ENCODE peak calls at places on chromosomes 6 and 20, in seven cellular contexts. One of them, this sample, is unnamed.

GRCh38 chr6:56649053-56649769 is 6.5 kb upstream of the DST start:
- DNase-seq in WTC11: no peak
- DNase-seq in activated CD4-positive, CD25-positive, alpha-beta regulatory T cell: no peak
- DNase-seq in NCI-H1105: peak
- DNase-seq in EH: peak
- DNase-seq in NCI-H1092 treated with DMSO at 0.1 percent for 48 hours: peak
- DNase-seq in Panc1: no peak
- DNase-seq in this sample: no peak

GRCh38 chr6:28747631-28748157 is 176.1 kb downstream of the TRIM27 start:
- DNase-seq in activated CD4-positive, CD25-positive, alpha-beta regulatory T cell: no peak
- DNase-seq in NCI-H1092 treated with DMSO at 0.1 percent for 48 hours: peak
- DNase-seq in EH: peak
- DNase-seq in WTC11: peak
- DNase-seq in NCI-H1105: peak
- DNase-seq in Panc1: peak
- DNase-seq in this sample: peak

GRCh38 chr6:106081715-106082114 is 4.4 kb upstream of the PRDM1 start:
- DNase-seq in WTC11: no peak
- DNase-seq in activated CD4-positive, CD25-positive, alpha-beta regulatory T cell: no peak
- DNase-seq in Panc1: no peak
- DNase-seq in NCI-H1105: no peak
- DNase-seq in NCI-H1092 treated with DMSO at 0.1 percent for 48 hours: no peak
- DNase-seq in EH: no peak
- DNase-seq in this sample: no peak

GRCh38 chr6:3442444-3443220 is 14.2 kb downstream of the SLC22A23 start:
- DNase-seq in NCI-H1105: no peak
- DNase-seq in Panc1: no peak
- DNase-seq in EH: peak
- DNase-seq in NCI-H1092 treated with DMSO at 0.1 percent for 48 hours: no peak
- DNase-seq in WTC11: no peak
- DNase-seq in activated CD4-positive, CD25-positive, alpha-beta regulatory T cell: no peak
- DNase-seq in this sample: no peak

GRCh38 chr20:58069796-58070663 is 158.4 kb downstream of the ANKRD60 start:
- DNase-seq in activated CD4-positive, CD25-positive, alpha-beta regulatory T cell: no peak
- DNase-seq in WTC11: no peak
- DNase-seq in NCI-H1092 treated with DMSO at 0.1 percent for 48 hours: no peak
- DNase-seq in NCI-H1105: no peak
- DNase-seq in Panc1: no peak
- DNase-seq in EH: no peak
- DNase-seq in this sample: no peak

GRCh38 chr6:155420492-155420891 is 35.1 kb downstream of the NOX3 start:
- DNase-seq in NCI-H1105: no peak
- DNase-seq in NCI-H1092 treated with DMSO at 0.1 percent for 48 hours: no peak
- DNase-seq in Panc1: no peak
- DNase-seq in activated CD4-positive, CD25-positive, alpha-beta regulatory T cell: no peak
- DNase-seq in WTC11: no peak
- DNase-seq in EH: no peak
- DNase-seq in this sample: no peak

GRCh38 chr6:94065707-94066337 is 646.5 kb upstream of the EPHA7 start:
- DNase-seq in NCI-H1092 treated with DMSO at 0.1 percent for 48 hours: no peak
- DNase-seq in Panc1: no peak
- DNase-seq in EH: no peak
- DNase-seq in WTC11: no peak
- DNase-seq in NCI-H1105: no peak
- DNase-seq in activated CD4-positive, CD25-positive, alpha-beta regulatory T cell: no peak
- DNase-seq in this sample: no peak

GRCh38 chr6:118495639-118496296 is 52.3 kb upstream of the PLN start:
- DNase-seq in NCI-H1092 treated with DMSO at 0.1 percent for 48 hours: no peak
- DNase-seq in activated CD4-positive, CD25-positive, alpha-beta regulatory T cell: no peak
- DNase-seq in Panc1: no peak
- DNase-seq in NCI-H1105: no peak
- DNase-seq in WTC11: no peak
- DNase-seq in EH: peak
- DNase-seq in this sample: no peak

GRCh38 chr6:148653138-148653776 is 93.6 kb upstream of the UST start:
- DNase-seq in NCI-H1092 treated with DMSO at 0.1 percent for 48 hours: no peak
- DNase-seq in WTC11: no peak
- DNase-seq in Panc1: no peak
- DNase-seq in activated CD4-positive, CD25-positive, alpha-beta regulatory T cell: no peak
- DNase-seq in EH: no peak
- DNase-seq in NCI-H1105: no peak
- DNase-seq in this sample: no peak

GRCh38 chr6:1131285-1132079 is 180.4 kb upstream of the FOXQ1 start:
- DNase-seq in EH: peak
- DNase-seq in WTC11: no peak
- DNase-seq in Panc1: no peak
- DNase-seq in NCI-H1092 treated with DMSO at 0.1 percent for 48 hours: no peak
- DNase-seq in activated CD4-positive, CD25-positive, alpha-beta regulatory T cell: no peak
- DNase-seq in NCI-H1105: no peak
- DNase-seq in this sample: no peak

GRCh38 chr6:163438940-163439335 is 24.4 kb downstream of the QKI start:
- DNase-seq in WTC11: no peak
- DNase-seq in EH: peak
- DNase-seq in Panc1: no peak
- DNase-seq in NCI-H1092 treated with DMSO at 0.1 percent for 48 hours: peak
- DNase-seq in activated CD4-positive, CD25-positive, alpha-beta regulatory T cell: peak
- DNase-seq in NCI-H1105: peak
- DNase-seq in this sample: no peak

GRCh38 chr20:58202039-58202438 is 26.4 kb downstream of the ANKRD60 start:
- DNase-seq in NCI-H1105: no peak
- DNase-seq in WTC11: no peak
- DNase-seq in activated CD4-positive, CD25-positive, alpha-beta regulatory T cell: no peak
- DNase-seq in NCI-H1092 treated with DMSO at 0.1 percent for 48 hours: no peak
- DNase-seq in EH: peak
- DNase-seq in Panc1: no peak
- DNase-seq in this sample: no peak

GRCh38 chr6:7086488-7086887 is 21.3 kb upstream of the RREB1 start:
- DNase-seq in WTC11: no peak
- DNase-seq in NCI-H1092 treated with DMSO at 0.1 percent for 48 hours: no peak
- DNase-seq in Panc1: no peak
- DNase-seq in EH: peak
- DNase-seq in NCI-H1105: no peak
- DNase-seq in activated CD4-positive, CD25-positive, alpha-beta regulatory T cell: no peak
- DNase-seq in this sample: no peak

GRCh38 chr6:110039996-110040383 is 61.9 kb downstream of the GPR6 start:
- DNase-seq in NCI-H1092 treated with DMSO at 0.1 percent for 48 hours: peak
- DNase-seq in WTC11: peak
- DNase-seq in Panc1: peak
- DNase-seq in EH: peak
- DNase-seq in NCI-H1105: peak
- DNase-seq in activated CD4-positive, CD25-positive, alpha-beta regulatory T cell: peak
- DNase-seq in this sample: peak

GRCh38 chr6:1390805-1391511 is 1.6 kb downstream of the FOXF2 start:
- DNase-seq in activated CD4-positive, CD25-positive, alpha-beta regulatory T cell: no peak
- DNase-seq in NCI-H1092 treated with DMSO at 0.1 percent for 48 hours: no peak
- DNase-seq in EH: peak
- DNase-seq in Panc1: no peak
- DNase-seq in NCI-H1105: peak
- DNase-seq in WTC11: peak
- DNase-seq in this sample: peak

GRCh38 chr6:30763618-30764489 is 19.5 kb upstream of the IER3 start:
- DNase-seq in activated CD4-positive, CD25-positive, alpha-beta regulatory T cell: no peak
- DNase-seq in WTC11: peak
- DNase-seq in NCI-H1092 treated with DMSO at 0.1 percent for 48 hours: peak
- DNase-seq in NCI-H1105: no peak
- DNase-seq in Panc1: no peak
- DNase-seq in EH: peak
- DNase-seq in this sample: peak

GRCh38 chr20:23096986-23097520 is 10.9 kb upstream of the CD93 start:
- DNase-seq in NCI-H1092 treated with DMSO at 0.1 percent for 48 hours: no peak
- DNase-seq in WTC11: no peak
- DNase-seq in activated CD4-positive, CD25-positive, alpha-beta regulatory T cell: no peak
- DNase-seq in NCI-H1105: no peak
- DNase-seq in EH: no peak
- DNase-seq in Panc1: no peak
- DNase-seq in this sample: no peak

GRCh38 chr6:68718379-68719073 is 83.4 kb downstream of the ADGRB3 start:
- DNase-seq in NCI-H1105: peak
- DNase-seq in NCI-H1092 treated with DMSO at 0.1 percent for 48 hours: peak
- DNase-seq in WTC11: no peak
- DNase-seq in Panc1: no peak
- DNase-seq in activated CD4-positive, CD25-positive, alpha-beta regulatory T cell: no peak
- DNase-seq in EH: no peak
- DNase-seq in this sample: no peak

GRCh38 chr6:141202641-141203040 is 930.1 kb upstream of the GJE1 start:
- DNase-seq in NCI-H1105: no peak
- DNase-seq in EH: peak
- DNase-seq in WTC11: no peak
- DNase-seq in activated CD4-positive, CD25-positive, alpha-beta regulatory T cell: no peak
- DNase-seq in NCI-H1092 treated with DMSO at 0.1 percent for 48 hours: no peak
- DNase-seq in Panc1: no peak
- DNase-seq in this sample: no peak

GRCh38 chr6:167826230-167827061 is at the start of gene AFDN:
- DNase-seq in WTC11: peak
- DNase-seq in NCI-H1105: peak
- DNase-seq in EH: peak
- DNase-seq in Panc1: no peak
- DNase-seq in activated CD4-positive, CD25-positive, alpha-beta regulatory T cell: peak
- DNase-seq in NCI-H1092 treated with DMSO at 0.1 percent for 48 hours: peak
- DNase-seq in this sample: peak

GRCh38 chr6:122947355-122947754 is 48.7 kb upstream of the CLVS2 start:
- DNase-seq in Panc1: no peak
- DNase-seq in NCI-H1092 treated with DMSO at 0.1 percent for 48 hours: peak
- DNase-seq in EH: no peak
- DNase-seq in WTC11: peak
- DNase-seq in NCI-H1105: no peak
- DNase-seq in activated CD4-positive, CD25-positive, alpha-beta regulatory T cell: no peak
- DNase-seq in this sample: peak

GRCh38 chr20:51237278-51237677 is 214.4 kb upstream of the KCNG1 start:
- DNase-seq in activated CD4-positive, CD25-positive, alpha-beta regulatory T cell: no peak
- DNase-seq in EH: peak
- DNase-seq in Panc1: no peak
- DNase-seq in NCI-H1105: no peak
- DNase-seq in WTC11: no peak
- DNase-seq in NCI-H1092 treated with DMSO at 0.1 percent for 48 hours: no peak
- DNase-seq in this sample: no peak

GRCh38 chr20:11849270-11849920 is 68.3 kb upstream of the BTBD3 start:
- DNase-seq in EH: peak
- DNase-seq in NCI-H1105: peak
- DNase-seq in WTC11: no peak
- DNase-seq in NCI-H1092 treated with DMSO at 0.1 percent for 48 hours: peak
- DNase-seq in Panc1: no peak
- DNase-seq in activated CD4-positive, CD25-positive, alpha-beta regulatory T cell: no peak
- DNase-seq in this sample: no peak

GRCh38 chr20:39280875-39281274 is 318.7 kb downstream of the DHX35 start:
- DNase-seq in Panc1: no peak
- DNase-seq in EH: no peak
- DNase-seq in NCI-H1105: no peak
- DNase-seq in WTC11: no peak
- DNase-seq in activated CD4-positive, CD25-positive, alpha-beta regulatory T cell: no peak
- DNase-seq in NCI-H1092 treated with DMSO at 0.1 percent for 48 hours: no peak
- DNase-seq in this sample: no peak

GRCh38 chr6:160238786-160239751 is 19.6 kb downstream of the SLC22A2 start:
- DNase-seq in NCI-H1092 treated with DMSO at 0.1 percent for 48 hours: no peak
- DNase-seq in activated CD4-positive, CD25-positive, alpha-beta regulatory T cell: no peak
- DNase-seq in WTC11: no peak
- DNase-seq in Panc1: no peak
- DNase-seq in EH: peak
- DNase-seq in NCI-H1105: no peak
- DNase-seq in this sample: no peak

GRCh38 chr6:80126657-80127350 is 20.3 kb downstream of the BCKDHB start:
- DNase-seq in Panc1: no peak
- DNase-seq in EH: no peak
- DNase-seq in NCI-H1092 treated with DMSO at 0.1 percent for 48 hours: no peak
- DNase-seq in WTC11: no peak
- DNase-seq in NCI-H1105: no peak
- DNase-seq in activated CD4-positive, CD25-positive, alpha-beta regulatory T cell: no peak
- DNase-seq in this sample: no peak

GRCh38 chr6:119517428-119517827 is 167.9 kb upstream of the MAN1A1 start:
- DNase-seq in EH: no peak
- DNase-seq in WTC11: no peak
- DNase-seq in NCI-H1105: no peak
- DNase-seq in Panc1: no peak
- DNase-seq in NCI-H1092 treated with DMSO at 0.1 percent for 48 hours: no peak
- DNase-seq in activated CD4-positive, CD25-positive, alpha-beta regulatory T cell: no peak
- DNase-seq in this sample: no peak

GRCh38 chr20:2701671-2702081 is 9.1 kb downstream of the EBF4 start:
- DNase-seq in activated CD4-positive, CD25-positive, alpha-beta regulatory T cell: no peak
- DNase-seq in Panc1: no peak
- DNase-seq in NCI-H1105: no peak
- DNase-seq in NCI-H1092 treated with DMSO at 0.1 percent for 48 hours: no peak
- DNase-seq in EH: no peak
- DNase-seq in WTC11: peak
- DNase-seq in this sample: no peak

GRCh38 chr6:154539593-154540269 is 29.2 kb upstream of the CNKSR3 start:
- DNase-seq in WTC11: no peak
- DNase-seq in NCI-H1105: no peak
- DNase-seq in NCI-H1092 treated with DMSO at 0.1 percent for 48 hours: no peak
- DNase-seq in EH: no peak
- DNase-seq in activated CD4-positive, CD25-positive, alpha-beta regulatory T cell: no peak
- DNase-seq in Panc1: no peak
- DNase-seq in this sample: no peak

GRCh38 chr20:19909696-19910095 is 107.5 kb upstream of the NAA20 start:
- DNase-seq in Panc1: no peak
- DNase-seq in EH: no peak
- DNase-seq in activated CD4-positive, CD25-positive, alpha-beta regulatory T cell: no peak
- DNase-seq in WTC11: no peak
- DNase-seq in NCI-H1092 treated with DMSO at 0.1 percent for 48 hours: no peak
- DNase-seq in NCI-H1105: no peak
- DNase-seq in this sample: no peak

GRCh38 chr20:41047279-41047974 is 18.8 kb downstream of the TOP1 start:
- DNase-seq in Panc1: no peak
- DNase-seq in NCI-H1092 treated with DMSO at 0.1 percent for 48 hours: no peak
- DNase-seq in activated CD4-positive, CD25-positive, alpha-beta regulatory T cell: no peak
- DNase-seq in WTC11: no peak
- DNase-seq in NCI-H1105: no peak
- DNase-seq in EH: no peak
- DNase-seq in this sample: no peak

GRCh38 chr6:1063671-1064355 is 248.1 kb upstream of the FOXQ1 start:
- DNase-seq in Panc1: no peak
- DNase-seq in EH: peak
- DNase-seq in activated CD4-positive, CD25-positive, alpha-beta regulatory T cell: no peak
- DNase-seq in WTC11: no peak
- DNase-seq in NCI-H1105: no peak
- DNase-seq in NCI-H1092 treated with DMSO at 0.1 percent for 48 hours: no peak
- DNase-seq in this sample: no peak

GRCh38 chr6:47144306-47144705 is 102.2 kb upstream of the ADGRF1 start:
- DNase-seq in NCI-H1092 treated with DMSO at 0.1 percent for 48 hours: no peak
- DNase-seq in activated CD4-positive, CD25-positive, alpha-beta regulatory T cell: no peak
- DNase-seq in EH: peak
- DNase-seq in Panc1: no peak
- DNase-seq in NCI-H1105: no peak
- DNase-seq in WTC11: no peak
- DNase-seq in this sample: no peak

This sample was measured in nephron progenitor cell.